ENCODE peak calls at places on chromosomes 2 and 18, in eight cellular contexts. One of them, this sample, is unnamed.
A peak's percentile ranks its signal among the peaks of the same experiment; 100 is the strongest.

GRCh38 chr2:68646303-68646702 is 2.9 kb downstream of the PROKR1 start:
- DNase-seq in bronchial epithelial cell: peak; percentile 18
- DNase-seq in spleen: no peak
- DNase-seq in fibroblast of lung: no peak
- DNase-seq in CD8-positive, alpha-beta T cell: no peak
- DNase-seq in esophagus squamous epithelium: no peak
- DNase-seq in neural progenitor cell: no peak
- DNase-seq in adrenal gland: no peak
- DNase-seq in this sample: no peak

GRCh38 chr18:67318651-67319050 is 197.9 kb downstream of the DSEL start:
- DNase-seq in fibroblast of lung: peak; percentile 34
- DNase-seq in adrenal gland: no peak
- DNase-seq in spleen: no peak
- DNase-seq in neural progenitor cell: no peak
- DNase-seq in CD8-positive, alpha-beta T cell: no peak
- DNase-seq in bronchial epithelial cell: no peak
- DNase-seq in esophagus squamous epithelium: no peak
- DNase-seq in this sample: no peak

GRCh38 chr2:64936809-64937208 is 52.4 kb upstream of the SLC1A4 start:
- DNase-seq in esophagus squamous epithelium: no peak
- DNase-seq in fibroblast of lung: no peak
- DNase-seq in neural progenitor cell: no peak
- DNase-seq in CD8-positive, alpha-beta T cell: no peak
- DNase-seq in bronchial epithelial cell: no peak
- DNase-seq in adrenal gland: no peak
- DNase-seq in spleen: no peak
- DNase-seq in this sample: no peak

GRCh38 chr2:222859786-222860726 is 780 bp upstream of the ACSL3 start:
- DNase-seq in bronchial epithelial cell: peak; percentile 99
- DNase-seq in esophagus squamous epithelium: no peak
- DNase-seq in adrenal gland: peak; percentile 76
- DNase-seq in CD8-positive, alpha-beta T cell: no peak
- DNase-seq in fibroblast of lung: peak; percentile 53
- DNase-seq in neural progenitor cell: peak; percentile 9
- DNase-seq in spleen: no peak
- DNase-seq in this sample: no peak

GRCh38 chr18:3262234-3263171 is 570 bp downstream of the MYL12B start:
- DNase-seq in esophagus squamous epithelium: no peak
- DNase-seq in bronchial epithelial cell: no peak
- DNase-seq in adrenal gland: peak; percentile 39
- DNase-seq in spleen: no peak
- DNase-seq in CD8-positive, alpha-beta T cell: peak; percentile 36
- DNase-seq in fibroblast of lung: peak; percentile 50
- DNase-seq in neural progenitor cell: no peak
- DNase-seq in this sample: no peak

GRCh38 chr2:141692829-141693228 is 438.0 kb downstream of the LRP1B start:
- DNase-seq in spleen: no peak
- DNase-seq in neural progenitor cell: no peak
- DNase-seq in esophagus squamous epithelium: no peak
- DNase-seq in CD8-positive, alpha-beta T cell: no peak
- DNase-seq in bronchial epithelial cell: no peak
- DNase-seq in fibroblast of lung: no peak
- DNase-seq in adrenal gland: no peak
- DNase-seq in this sample: no peak

GRCh38 chr18:78720456-78721250 is 259.0 kb upstream of the SALL3 start:
- DNase-seq in adrenal gland: no peak
- DNase-seq in neural progenitor cell: no peak
- DNase-seq in bronchial epithelial cell: no peak
- DNase-seq in fibroblast of lung: no peak
- DNase-seq in esophagus squamous epithelium: no peak
- DNase-seq in spleen: peak; percentile 53
- DNase-seq in CD8-positive, alpha-beta T cell: no peak
- DNase-seq in this sample: no peak

GRCh38 chr2:8692783-8693768 is 11.2 kb downstream of the ID2 start:
- DNase-seq in spleen: no peak
- DNase-seq in bronchial epithelial cell: no peak
- DNase-seq in CD8-positive, alpha-beta T cell: peak; percentile 33
- DNase-seq in adrenal gland: peak; percentile 31
- DNase-seq in esophagus squamous epithelium: no peak
- DNase-seq in fibroblast of lung: peak; percentile 11
- DNase-seq in neural progenitor cell: peak; percentile 54
- DNase-seq in this sample: no peak

GRCh38 chr18:76450912-76451421 is 44.1 kb downstream of the ZNF516 start:
- DNase-seq in fibroblast of lung: peak; percentile 73
- DNase-seq in bronchial epithelial cell: peak; percentile 63
- DNase-seq in neural progenitor cell: peak; percentile 60
- DNase-seq in esophagus squamous epithelium: no peak
- DNase-seq in adrenal gland: peak; percentile 77
- DNase-seq in CD8-positive, alpha-beta T cell: no peak
- DNase-seq in spleen: peak; percentile 84
- DNase-seq in this sample: no peak

GRCh38 chr2:232438951-232439757 is 16.8 kb upstream of the ALPI start:
- DNase-seq in CD8-positive, alpha-beta T cell: peak; percentile 47
- DNase-seq in esophagus squamous epithelium: no peak
- DNase-seq in spleen: peak; percentile 72
- DNase-seq in adrenal gland: peak; percentile 55
- DNase-seq in bronchial epithelial cell: no peak
- DNase-seq in neural progenitor cell: no peak
- DNase-seq in fibroblast of lung: no peak
- DNase-seq in this sample: no peak

GRCh38 chr18:79687806-79688205 is 8.2 kb downstream of the CTDP1 start:
- DNase-seq in bronchial epithelial cell: peak; percentile 39
- DNase-seq in CD8-positive, alpha-beta T cell: no peak
- DNase-seq in neural progenitor cell: no peak
- DNase-seq in esophagus squamous epithelium: no peak
- DNase-seq in fibroblast of lung: peak; percentile 64
- DNase-seq in spleen: no peak
- DNase-seq in adrenal gland: no peak
- DNase-seq in this sample: no peak

GRCh38 chr2:169573160-169573973 is at the start of gene FASTKD1:
- DNase-seq in CD8-positive, alpha-beta T cell: peak; percentile 85
- DNase-seq in neural progenitor cell: peak; percentile 94
- DNase-seq in fibroblast of lung: peak; percentile 81
- DNase-seq in bronchial epithelial cell: peak; percentile 84
- DNase-seq in esophagus squamous epithelium: peak; percentile 50
- DNase-seq in spleen: peak; percentile 95
- DNase-seq in adrenal gland: peak; percentile 92
- DNase-seq in this sample: peak; percentile 64

GRCh38 chr2:173028671-173029070 is 47.0 kb upstream of the MAP3K20 start:
- DNase-seq in CD8-positive, alpha-beta T cell: no peak
- DNase-seq in esophagus squamous epithelium: no peak
- DNase-seq in spleen: no peak
- DNase-seq in neural progenitor cell: no peak
- DNase-seq in fibroblast of lung: no peak
- DNase-seq in bronchial epithelial cell: no peak
- DNase-seq in adrenal gland: no peak
- DNase-seq in this sample: no peak

DNA sequence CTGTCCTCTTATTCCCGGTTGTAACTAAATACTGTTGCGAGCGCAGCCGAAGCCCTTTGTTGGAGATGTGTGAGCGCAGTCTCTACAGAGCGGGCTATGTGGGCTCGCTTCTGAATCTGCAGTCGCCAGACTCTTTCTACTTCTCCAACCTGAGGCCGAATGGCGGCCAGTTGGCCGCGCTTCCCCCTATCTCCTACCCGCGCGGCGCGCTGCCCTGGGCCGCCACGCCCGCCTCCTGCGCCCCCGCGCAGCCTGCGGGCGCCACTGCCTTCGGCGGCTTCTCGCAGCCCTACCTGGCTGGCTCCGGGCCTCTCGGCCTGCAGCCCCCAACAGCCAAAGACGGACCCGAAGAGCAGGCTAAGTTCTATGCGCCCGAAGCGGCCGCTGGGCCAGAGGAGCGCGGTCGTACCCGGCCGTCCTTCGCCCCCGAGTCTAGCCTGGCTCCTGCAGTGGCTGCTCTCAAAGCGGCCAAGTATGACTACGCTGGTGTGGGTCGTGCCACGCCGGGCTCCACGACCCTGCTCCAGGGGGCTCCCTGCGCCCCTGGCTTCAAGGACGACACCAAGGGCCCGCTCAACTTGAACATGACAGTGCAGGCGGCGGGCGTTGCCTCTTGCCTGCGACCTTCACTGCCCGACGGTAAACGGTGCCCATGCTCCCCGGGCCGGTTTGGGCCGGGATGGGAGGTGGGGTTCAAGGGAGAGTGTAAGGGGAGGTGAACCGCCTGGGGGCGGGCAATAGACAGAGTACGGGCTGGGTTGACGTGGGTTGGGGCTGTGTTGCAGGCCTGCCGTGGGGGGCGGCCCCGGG is at the start of gene HOXD12:
- DNase-seq in CD8-positive, alpha-beta T cell: no peak
- DNase-seq in spleen: no peak
- DNase-seq in neural progenitor cell: no peak
- DNase-seq in fibroblast of lung: no peak
- DNase-seq in esophagus squamous epithelium: no peak
- DNase-seq in bronchial epithelial cell: no peak
- DNase-seq in adrenal gland: no peak
- DNase-seq in this sample: peak; percentile 60
- H3K27me3 ChIP-seq in CD8-positive, alpha-beta T cell: peaks cover 90% of the 10 kb centered on the region
- H3K27me3 ChIP-seq in spleen: peaks cover 100% of the 10 kb centered on the region
- H3K27me3 ChIP-seq in neural progenitor cell: peaks cover 100% of the 10 kb centered on the region
- H3K27me3 ChIP-seq in fibroblast of lung: peaks cover 90% of the 10 kb centered on the region
- H3K27me3 ChIP-seq in esophagus squamous epithelium: peaks cover 100% of the 10 kb centered on the region
- H3K27me3 ChIP-seq in bronchial epithelial cell: peaks cover 81% of the 10 kb centered on the region
- H3K27me3 ChIP-seq in adrenal gland: peaks cover 100% of the 10 kb centered on the region
- H3K27me3 ChIP-seq in this sample: peaks cover 59% of the 10 kb centered on the region

GRCh38 chr18:63241317-63241712 is 78.3 kb downstream of the BCL2 start:
- DNase-seq in adrenal gland: no peak
- DNase-seq in neural progenitor cell: no peak
- DNase-seq in fibroblast of lung: no peak
- DNase-seq in esophagus squamous epithelium: no peak
- DNase-seq in bronchial epithelial cell: no peak
- DNase-seq in CD8-positive, alpha-beta T cell: no peak
- DNase-seq in spleen: no peak
- DNase-seq in this sample: no peak
- H3K4me3 ChIP-seq in adrenal gland: no peak overlapping the region
- H3K4me3 ChIP-seq in neural progenitor cell: no peak overlapping the region
- H3K4me3 ChIP-seq in fibroblast of lung: no peak overlapping the region
- H3K4me3 ChIP-seq in esophagus squamous epithelium: no peak overlapping the region
- H3K4me3 ChIP-seq in bronchial epithelial cell: no peak overlapping the region
- H3K4me3 ChIP-seq in CD8-positive, alpha-beta T cell: no peak overlapping the region
- H3K4me3 ChIP-seq in spleen: no peak overlapping the region
- H3K4me3 ChIP-seq in this sample: no peak overlapping the region

GRCh38 chr18:48675330-48675761 is 136.5 kb downstream of the CTIF start:
- DNase-seq in CD8-positive, alpha-beta T cell: peak; percentile 80
- DNase-seq in bronchial epithelial cell: peak; percentile 62
- DNase-seq in fibroblast of lung: peak; percentile 77
- DNase-seq in adrenal gland: peak; percentile 94
- DNase-seq in spleen: peak; percentile 96
- DNase-seq in neural progenitor cell: peak; percentile 88
- DNase-seq in esophagus squamous epithelium: peak; percentile 25
- DNase-seq in this sample: peak; percentile 47
- TF ChIP-seq CTCF in CD8-positive, alpha-beta T cell: peak; percentile 91
- TF ChIP-seq CTCF in bronchial epithelial cell: peak; percentile 98
- TF ChIP-seq CTCF in fibroblast of lung: peak; percentile 87
- TF ChIP-seq CTCF in adrenal gland: peak; percentile 94
- TF ChIP-seq CTCF in spleen: peak; percentile 92
- TF ChIP-seq CTCF in neural progenitor cell: peak; percentile 84
- TF ChIP-seq CTCF in esophagus squamous epithelium: peak; percentile 91
- TF ChIP-seq CTCF in this sample: peak; percentile 92

GRCh38 chr2:138621139-138621538 is 119.6 kb downstream of the SPOPL start:
- DNase-seq in spleen: no peak
- DNase-seq in fibroblast of lung: no peak
- DNase-seq in CD8-positive, alpha-beta T cell: no peak
- DNase-seq in esophagus squamous epithelium: no peak
- DNase-seq in adrenal gland: no peak
- DNase-seq in neural progenitor cell: no peak
- DNase-seq in bronchial epithelial cell: no peak
- DNase-seq in this sample: no peak

GRCh38 chr2:138622606-138623005 is 121.0 kb downstream of the SPOPL start:
- DNase-seq in adrenal gland: no peak
- DNase-seq in esophagus squamous epithelium: no peak
- DNase-seq in CD8-positive, alpha-beta T cell: no peak
- DNase-seq in neural progenitor cell: no peak
- DNase-seq in fibroblast of lung: no peak
- DNase-seq in bronchial epithelial cell: no peak
- DNase-seq in spleen: no peak
- DNase-seq in this sample: no peak
- H3K27me3 ChIP-seq in adrenal gland: no peaks in the 10 kb centered on the region
- H3K27me3 ChIP-seq in esophagus squamous epithelium: peaks cover 3% of the 10 kb centered on the region
- H3K27me3 ChIP-seq in CD8-positive, alpha-beta T cell: no peaks in the 10 kb centered on the region
- H3K27me3 ChIP-seq in neural progenitor cell: no peaks in the 10 kb centered on the region
- H3K27me3 ChIP-seq in fibroblast of lung: peaks cover 2% of the 10 kb centered on the region
- H3K27me3 ChIP-seq in bronchial epithelial cell: no peaks in the 10 kb centered on the region
- H3K27me3 ChIP-seq in spleen: no peaks in the 10 kb centered on the region
- H3K27me3 ChIP-seq in this sample: no peaks in the 10 kb centered on the region

GRCh38 chr2:219556413-219556812 is 12.6 kb downstream of the TMEM198 start:
- DNase-seq in neural progenitor cell: no peak
- DNase-seq in fibroblast of lung: no peak
- DNase-seq in spleen: peak; percentile 73
- DNase-seq in bronchial epithelial cell: no peak
- DNase-seq in adrenal gland: no peak
- DNase-seq in CD8-positive, alpha-beta T cell: no peak
- DNase-seq in esophagus squamous epithelium: no peak
- DNase-seq in this sample: no peak
- H3K4me3 ChIP-seq in neural progenitor cell: no peak overlapping the region
- H3K4me3 ChIP-seq in fibroblast of lung: no peak overlapping the region
- H3K4me3 ChIP-seq in spleen: no peak overlapping the region
- H3K4me3 ChIP-seq in bronchial epithelial cell: no peak overlapping the region
- H3K4me3 ChIP-seq in adrenal gland: no peak overlapping the region
- H3K4me3 ChIP-seq in CD8-positive, alpha-beta T cell: no peak overlapping the region
- H3K4me3 ChIP-seq in esophagus squamous epithelium: no peak overlapping the region
- H3K4me3 ChIP-seq in this sample: no peak overlapping the region

GRCh38 chr2:238259085-238260020 is 19.5 kb upstream of the HES6 start:
- DNase-seq in adrenal gland: no peak
- DNase-seq in neural progenitor cell: no peak
- DNase-seq in bronchial epithelial cell: no peak
- DNase-seq in fibroblast of lung: no peak
- DNase-seq in CD8-positive, alpha-beta T cell: no peak
- DNase-seq in spleen: no peak
- DNase-seq in esophagus squamous epithelium: no peak
- DNase-seq in this sample: no peak
- TF ChIP-seq CTCF in adrenal gland: no peak
- TF ChIP-seq CTCF in neural progenitor cell: no peak
- TF ChIP-seq CTCF in bronchial epithelial cell: peak; percentile 25
- TF ChIP-seq CTCF in fibroblast of lung: no peak
- TF ChIP-seq CTCF in CD8-positive, alpha-beta T cell: no peak
- TF ChIP-seq CTCF in spleen: no peak
- TF ChIP-seq CTCF in esophagus squamous epithelium: no peak
- TF ChIP-seq CTCF in this sample: no peak